ENCODE peak calls at places on chromosome X, in eight cellular contexts. R is endodermal cell, D is fibroblast of lung, B is astrocyte, L is lower lobe of right lung, W is sigmoid colon, O is tibial nerve, X is Calu3. N is an unnamed sample.

GRCh38 chrX:47380268-47380667 is 9.9 kb downstream of the ZNF157 start:
- DNase-seq in R (no peak), D (no peak), B (no peak), L (peak), W (no peak), O (no peak), X (no peak), N (no peak)

GRCh38 chrX:136130931-136131843 is 16.1 kb upstream of the FHL1 start:
- DNase-seq in R (no peak), D (peak), B (peak), L (no peak), W (no peak), O (no peak), X (no peak), N (no peak)

GRCh38 chrX:12304261-12304660 is 166.0 kb downstream of the FRMPD4 start:
- DNase-seq in R (no peak), D (no peak), B (no peak), L (no peak), W (no peak), O (no peak), X (no peak), N (no peak)

GRCh38 chrX:107207089-107207488 is 678 bp downstream of the DNAAF6 start:
- DNase-seq in R (no peak), D (no peak), B (no peak), L (no peak), W (no peak), O (no peak), X (no peak), N (no peak)

GRCh38 chrX:30150196-30150895 is 65.0 kb upstream of the MAGEB2 start:
- DNase-seq in R (no peak), D (no peak), B (no peak), L (no peak), W (no peak), O (no peak), X (no peak), N (no peak)

GRCh38 chrX:287670-288069 is 6.5 kb downstream of the PLCXD1 start:
- DNase-seq in R (no peak), D (no peak), B (no peak), L (no peak), W (no peak), O (no peak), X (no peak), N (peak)

GRCh38 chrX:116872931-116873330 is 410.2 kb upstream of the CT83 start:
- DNase-seq in R (no peak), D (no peak), B (no peak), L (no peak), W (no peak), O (no peak), X (no peak), N (no peak)

GRCh38 chrX:74179499-74179898 is 124.5 kb upstream of the ZCCHC13 start:
- DNase-seq in R (no peak), D (no peak), B (no peak), L (no peak), W (no peak), O (no peak), X (no peak), N (no peak)

GRCh38 chrX:115503099-115503498 is 57.9 kb upstream of the PLS3 start:
- DNase-seq in R (no peak), D (no peak), B (no peak), L (no peak), W (no peak), O (no peak), X (no peak), N (no peak)

GRCh38 chrX:49862093-49862492 is 17.2 kb upstream of the USP27X start:
- DNase-seq in R (no peak), D (no peak), B (no peak), L (no peak), W (no peak), O (no peak), X (no peak), N (no peak)

GRCh38 chrX:121161501-121161933 is 114.1 kb downstream of the GLUD2 start:
- DNase-seq in R (no peak), D (no peak), B (no peak), L (no peak), W (no peak), O (no peak), X (no peak), N (no peak)

GRCh38 chrX:107716045-107716684 is 59.4 kb downstream of the TSC22D3 start:
- DNase-seq in R (peak), D (peak), B (peak), L (peak), W (no peak), O (no peak), X (no peak), N (no peak)

GRCh38 chrX:21509912-21510311 is 135.7 kb downstream of the CNKSR2 start:
- DNase-seq in R (no peak), D (peak), B (peak), L (no peak), W (no peak), O (no peak), X (no peak), N (no peak)

GRCh38 chrX:537156-537555 is 93.4 kb upstream of the SHOX start:
- DNase-seq in R (peak), D (no peak), B (no peak), L (no peak), W (no peak), O (no peak), X (no peak), N (no peak)

GRCh38 chrX:97594825-97595224 is 711.1 kb downstream of the RPA4 start:
- DNase-seq in R (no peak), D (no peak), B (no peak), L (no peak), W (no peak), O (no peak), X (no peak), N (no peak)

GRCh38 chrX:50903387-50904027 is 7.0 kb upstream of the BMP15 start:
- DNase-seq in R (peak), D (peak), B (peak), L (no peak), W (no peak), O (no peak), X (peak), N (no peak)

GRCh38 chrX:40009462-40009851 is 88.3 kb downstream of the BCOR start:
- DNase-seq in R (peak), D (no peak), B (no peak), L (no peak), W (no peak), O (no peak), X (no peak), N (no peak)

GRCh38 chrX:45011131-45011530 is 138.1 kb downstream of the KDM6A start:
- DNase-seq in R (no peak), D (peak), B (peak), L (no peak), W (no peak), O (no peak), X (no peak), N (no peak)

GRCh38 chrX:133045986-133046385 is 50.9 kb downstream of the USP26 start:
- DNase-seq in R (no peak), D (peak), B (peak), L (no peak), W (no peak), O (no peak), X (peak), N (no peak)

GRCh38 chrX:101051153-101051548 is 760 bp downstream of the TRMT2B start:
- DNase-seq in R (no peak), D (no peak), B (no peak), L (no peak), W (peak), O (no peak), X (no peak), N (no peak)

GRCh38 chrX:5458300-5458699 is 770.4 kb downstream of the NLGN4X start:
- DNase-seq in R (peak), D (no peak), B (no peak), L (no peak), W (no peak), O (no peak), X (no peak), N (no peak)
- TF ChIP-seq CTCF in R (peak), D (no peak), B (peak), L (no peak), W (no peak), O (no peak), X (no peak), N (no peak)

DNA sequence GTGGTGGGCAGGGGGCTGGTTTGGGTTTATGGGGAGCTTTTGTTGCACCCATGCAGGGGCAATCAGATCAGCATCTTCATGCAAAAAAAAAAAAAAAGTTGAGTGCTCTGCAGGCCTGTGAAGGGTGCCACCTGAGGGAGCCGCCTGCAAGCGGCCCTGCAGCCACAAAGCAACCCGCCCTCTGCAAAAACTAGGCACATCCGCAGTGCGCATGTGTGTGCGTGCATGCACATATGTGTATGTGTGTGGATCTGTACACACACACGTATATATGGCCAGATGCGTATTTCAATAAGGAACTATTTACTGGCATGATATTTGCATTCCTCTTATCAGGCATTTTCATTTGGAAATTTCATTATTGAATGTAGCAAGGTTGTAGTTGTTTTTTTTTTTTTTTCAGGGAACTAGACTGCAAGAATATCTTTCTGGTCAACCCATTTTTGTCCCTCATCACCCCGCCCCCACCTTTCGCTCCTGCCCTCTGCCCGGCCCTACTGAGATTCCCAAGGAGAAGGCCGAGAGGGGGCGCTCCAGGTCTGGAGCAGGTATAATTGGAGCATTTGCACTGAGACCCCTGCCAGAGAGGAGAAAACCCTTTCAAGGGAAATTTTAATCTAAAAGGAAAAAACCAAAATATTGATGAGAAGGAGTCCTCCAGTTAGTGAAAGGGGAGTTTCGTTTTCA is 18.1 kb downstream of the CCNQ start:
- DNase-seq in R (peak), D (no peak), B (no peak), L (no peak), W (no peak), O (no peak), X (peak), N (no peak)
- TF ChIP-seq CTCF in R (peak), D (no peak), B (no peak), L (no peak), W (no peak), O (no peak), X (no peak), N (peak)

GRCh38 chrX:57752866-57753265 is 72.8 kb upstream of the NLRP2B start:
- DNase-seq in R (peak), D (no peak), B (no peak), L (no peak), W (no peak), O (no peak), X (no peak), N (no peak)
- TF ChIP-seq CTCF in R (peak), D (no peak), B (no peak), L (no peak), W (no peak), O (no peak), X (no peak), N (no peak)

GRCh38 chrX:154320406-154320805 is 24.8 kb downstream of the TKTL1 start:
- DNase-seq in R (no peak), D (no peak), B (no peak), L (no peak), W (no peak), O (no peak), X (no peak), N (peak)

GRCh38 chrX:154321152-154321551 is 25.6 kb downstream of the TKTL1 start:
- DNase-seq in R (no peak), D (no peak), B (no peak), L (no peak), W (no peak), O (no peak), X (no peak), N (peak)

GRCh38 chrX:154322890-154323289 is 27.3 kb downstream of the TKTL1 start:
- DNase-seq in R (no peak), D (no peak), B (no peak), L (no peak), W (no peak), O (no peak), X (no peak), N (peak)

GRCh38 chrX:154323537-154323936 is 27.9 kb downstream of the TKTL1 start:
- DNase-seq in R (no peak), D (no peak), B (no peak), L (no peak), W (no peak), O (no peak), X (no peak), N (peak)

DNA sequence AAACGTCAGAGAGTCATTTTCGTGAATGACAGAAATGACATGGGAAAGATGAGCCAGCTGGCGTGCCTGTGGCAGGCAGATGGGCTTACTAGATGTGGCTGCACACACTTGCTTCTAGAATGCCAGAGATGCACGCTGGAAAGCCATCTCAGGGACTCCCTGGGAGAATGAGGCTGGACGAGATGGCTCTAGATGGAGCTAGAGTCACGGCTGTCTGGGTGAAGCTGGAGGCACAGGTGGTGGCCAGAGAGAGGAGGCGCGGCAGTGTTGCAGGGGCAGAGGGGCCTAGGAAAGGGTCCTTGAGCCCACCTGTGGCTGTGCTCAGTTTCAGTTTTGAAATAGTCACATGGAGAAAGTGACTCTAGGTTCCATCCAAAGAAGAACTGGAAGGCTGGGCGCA is 26.0 kb downstream of the TKTL1 start:
- DNase-seq in R (no peak), D (no peak), B (no peak), L (no peak), W (no peak), O (no peak), X (peak), N (peak)
- TF ChIP-seq CTCF in R (no peak), D (no peak), B (no peak), L (no peak), W (no peak), O (no peak), X (no peak), N (no peak)